ENCODE peak calls at places on chromosome 16, in four cellular contexts. One of them, this sample, is unnamed.

GRCh38 chr16:19001788-19002187 is 18.1 kb downstream of the TMC7 start:
- DNase-seq in GM12865: no peak
- DNase-seq in adrenal gland: no peak
- DNase-seq in neural progenitor cell: no peak
- DNase-seq in this sample: peak

GRCh38 chr16:84478172-84478948 is 26.1 kb downstream of the MEAK7 start:
- DNase-seq in GM12865: no peak
- DNase-seq in neural progenitor cell: no peak
- DNase-seq in adrenal gland: no peak
- DNase-seq in this sample: no peak

GRCh38 chr16:67481561-67482259 is 753 bp upstream of the ATP6V0D1 start:
- DNase-seq in GM12865: peak
- DNase-seq in adrenal gland: peak
- DNase-seq in neural progenitor cell: no peak
- DNase-seq in this sample: no peak

GRCh38 chr16:9107025-9107970 is 15.9 kb downstream of the HAPSTR1 start:
- DNase-seq in GM12865: no peak
- DNase-seq in neural progenitor cell: no peak
- DNase-seq in adrenal gland: no peak
- DNase-seq in this sample: no peak

GRCh38 chr16:2526135-2526534 is 5.1 kb downstream of the CEMP1 start:
- DNase-seq in GM12865: no peak
- DNase-seq in adrenal gland: no peak
- DNase-seq in neural progenitor cell: no peak
- DNase-seq in this sample: no peak

GRCh38 chr16:1960665-1961630 is 1.6 kb downstream of the NDUFB10 start:
- DNase-seq in adrenal gland: no peak
- DNase-seq in neural progenitor cell: peak
- DNase-seq in GM12865: peak
- DNase-seq in this sample: no peak

GRCh38 chr16:8572919-8573724 is 17.2 kb downstream of the TMEM114 start:
- DNase-seq in adrenal gland: no peak
- DNase-seq in GM12865: peak
- DNase-seq in neural progenitor cell: peak
- DNase-seq in this sample: no peak

GRCh38 chr16:19338335-19338734 is 52.8 kb downstream of the CLEC19A start:
- DNase-seq in neural progenitor cell: no peak
- DNase-seq in adrenal gland: no peak
- DNase-seq in GM12865: no peak
- DNase-seq in this sample: no peak

GRCh38 chr16:48269011-48269410 is 21.7 kb upstream of the ABCC11 start:
- DNase-seq in adrenal gland: no peak
- DNase-seq in GM12865: no peak
- DNase-seq in neural progenitor cell: no peak
- DNase-seq in this sample: no peak

GRCh38 chr16:48681520-48681919 is 71.5 kb upstream of the N4BP1 start:
- DNase-seq in adrenal gland: no peak
- DNase-seq in GM12865: no peak
- DNase-seq in neural progenitor cell: no peak
- DNase-seq in this sample: no peak

GRCh38 chr16:71426069-71426879 is 15.6 kb downstream of the TLE7 start:
- DNase-seq in adrenal gland: no peak
- DNase-seq in neural progenitor cell: peak
- DNase-seq in GM12865: peak
- DNase-seq in this sample: peak

GRCh38 chr16:53704445-53704813 is 473 bp downstream of the FTO start:
- DNase-seq in neural progenitor cell: peak
- DNase-seq in GM12865: no peak
- DNase-seq in adrenal gland: no peak
- DNase-seq in this sample: no peak

GRCh38 chr16:75130150-75130771 is 13.7 kb upstream of the LDHD start:
- DNase-seq in adrenal gland: no peak
- DNase-seq in neural progenitor cell: no peak
- DNase-seq in GM12865: no peak
- DNase-seq in this sample: no peak

GRCh38 chr16:86319871-86320270 is 190.5 kb upstream of the FOXF1 start:
- DNase-seq in GM12865: no peak
- DNase-seq in neural progenitor cell: no peak
- DNase-seq in adrenal gland: no peak
- DNase-seq in this sample: no peak

GRCh38 chr16:20747030-20747816 is 5.6 kb upstream of the THUMPD1 start:
- DNase-seq in adrenal gland: no peak
- DNase-seq in GM12865: no peak
- DNase-seq in neural progenitor cell: no peak
- DNase-seq in this sample: no peak

GRCh38 chr16:57166951-57167350 is 18.9 kb downstream of the PSME3IP1 start:
- DNase-seq in GM12865: peak
- DNase-seq in neural progenitor cell: no peak
- DNase-seq in adrenal gland: no peak
- DNase-seq in this sample: no peak

GRCh38 chr16:75402821-75403475 is 30.4 kb downstream of the CFDP1 start:
- DNase-seq in adrenal gland: no peak
- DNase-seq in neural progenitor cell: peak
- DNase-seq in GM12865: peak
- DNase-seq in this sample: no peak

GRCh38 chr16:82971126-82971525 is 344.4 kb downstream of the CDH13 start:
- DNase-seq in adrenal gland: no peak
- DNase-seq in neural progenitor cell: no peak
- DNase-seq in GM12865: no peak
- DNase-seq in this sample: no peak

GRCh38 chr16:82368041-82368440 is 198.0 kb upstream of the MPHOSPH6 start:
- DNase-seq in neural progenitor cell: peak
- DNase-seq in GM12865: peak
- DNase-seq in adrenal gland: peak
- DNase-seq in this sample: no peak

GRCh38 chr16:50400967-50401348 is 32.2 kb upstream of the BRD7 start:
- DNase-seq in neural progenitor cell: no peak
- DNase-seq in adrenal gland: no peak
- DNase-seq in GM12865: no peak
- DNase-seq in this sample: no peak

GRCh38 chr16:12788758-12789157 is 14.9 kb downstream of the CPPED1 start:
- DNase-seq in GM12865: no peak
- DNase-seq in adrenal gland: no peak
- DNase-seq in neural progenitor cell: no peak
- DNase-seq in this sample: no peak

GRCh38 chr16:67151431-67152097 is 766 bp upstream of the B3GNT9 start:
- DNase-seq in neural progenitor cell: peak
- DNase-seq in adrenal gland: no peak
- DNase-seq in GM12865: no peak
- DNase-seq in this sample: no peak

GRCh38 chr16:17784073-17784472 is 313.3 kb upstream of the XYLT1 start:
- DNase-seq in neural progenitor cell: peak
- DNase-seq in GM12865: peak
- DNase-seq in adrenal gland: no peak
- DNase-seq in this sample: peak

GRCh38 chr16:50259334-50260205 is 6.8 kb upstream of the ADCY7 start:
- DNase-seq in GM12865: no peak
- DNase-seq in neural progenitor cell: peak
- DNase-seq in adrenal gland: peak
- DNase-seq in this sample: no peak

GRCh38 chr16:12907670-12908233 is 6.4 kb downstream of the SHISA9 start:
- DNase-seq in neural progenitor cell: peak
- DNase-seq in GM12865: peak
- DNase-seq in adrenal gland: no peak
- DNase-seq in this sample: no peak

GRCh38 chr16:85917012-85917411 is 18.1 kb downstream of the IRF8 start:
- DNase-seq in neural progenitor cell: no peak
- DNase-seq in GM12865: no peak
- DNase-seq in adrenal gland: no peak
- DNase-seq in this sample: no peak

GRCh38 chr16:47523342-47524006 is 62.3 kb downstream of the PHKB start:
- DNase-seq in neural progenitor cell: no peak
- DNase-seq in GM12865: peak
- DNase-seq in adrenal gland: no peak
- DNase-seq in this sample: no peak

GRCh38 chr16:56800355-56800754 is 64.7 kb upstream of the SLC12A3 start:
- DNase-seq in neural progenitor cell: no peak
- DNase-seq in GM12865: no peak
- DNase-seq in adrenal gland: no peak
- DNase-seq in this sample: no peak

GRCh38 chr16:70746040-70746707 is 54.8 kb downstream of the VAC14 start:
- DNase-seq in adrenal gland: peak
- DNase-seq in GM12865: no peak
- DNase-seq in neural progenitor cell: no peak
- DNase-seq in this sample: peak

GRCh38 chr16:77276686-77277085 is 77.5 kb downstream of the SYCE1L start:
- DNase-seq in neural progenitor cell: no peak
- DNase-seq in adrenal gland: no peak
- DNase-seq in GM12865: no peak
- DNase-seq in this sample: no peak

GRCh38 chr16:11263737-11264136 is 5.4 kb downstream of the TNP2 start:
- DNase-seq in neural progenitor cell: no peak
- DNase-seq in adrenal gland: no peak
- DNase-seq in GM12865: peak
- DNase-seq in this sample: no peak